ENCODE peak calls at places on chromosomes 16 and 17, in ten cellular contexts. One of them, this sample, is unnamed.

GRCh38 chr17:64779344-64780095 is 117.4 kb upstream of the SMURF2 start:
- DNase-seq in amygdala: no peak
- DNase-seq in AG08395: no peak
- DNase-seq in WTC11: peak
- DNase-seq in NCI-H2081: no peak
- DNase-seq in fibroblast of the conjunctiva: no peak
- DNase-seq in neural crest cell: no peak
- DNase-seq in skeletal muscle cell: no peak
- DNase-seq in RCC 7860: no peak
- DNase-seq in 8988T: no peak
- DNase-seq in this sample: no peak

GRCh38 chr17:760371-760770 is 8.3 kb upstream of the GEMIN4 start:
- DNase-seq in neural crest cell: no peak
- DNase-seq in AG08395: no peak
- DNase-seq in NCI-H2081: no peak
- DNase-seq in amygdala: no peak
- DNase-seq in skeletal muscle cell: no peak
- DNase-seq in 8988T: no peak
- DNase-seq in WTC11: no peak
- DNase-seq in RCC 7860: no peak
- DNase-seq in fibroblast of the conjunctiva: no peak
- DNase-seq in this sample: no peak

GRCh38 chr16:82995927-82996441 is 369.2 kb downstream of the CDH13 start:
- DNase-seq in fibroblast of the conjunctiva: peak
- DNase-seq in WTC11: no peak
- DNase-seq in RCC 7860: peak
- DNase-seq in AG08395: peak
- DNase-seq in skeletal muscle cell: peak
- DNase-seq in amygdala: no peak
- DNase-seq in NCI-H2081: peak
- DNase-seq in neural crest cell: no peak
- DNase-seq in 8988T: no peak
- DNase-seq in this sample: peak

GRCh38 chr16:88508868-88509748 is 56.0 kb downstream of the ZFPM1 start:
- DNase-seq in skeletal muscle cell: no peak
- DNase-seq in RCC 7860: no peak
- DNase-seq in NCI-H2081: no peak
- DNase-seq in WTC11: no peak
- DNase-seq in neural crest cell: no peak
- DNase-seq in amygdala: no peak
- DNase-seq in 8988T: no peak
- DNase-seq in fibroblast of the conjunctiva: no peak
- DNase-seq in AG08395: no peak
- DNase-seq in this sample: no peak

GRCh38 chr17:66348605-66349165 is 46.3 kb downstream of the PRKCA start:
- DNase-seq in fibroblast of the conjunctiva: peak
- DNase-seq in NCI-H2081: peak
- DNase-seq in AG08395: peak
- DNase-seq in neural crest cell: no peak
- DNase-seq in 8988T: no peak
- DNase-seq in amygdala: no peak
- DNase-seq in RCC 7860: peak
- DNase-seq in skeletal muscle cell: peak
- DNase-seq in WTC11: no peak
- DNase-seq in this sample: no peak

GRCh38 chr17:56977673-56978395 is at the start of gene SCPEP1:
- DNase-seq in AG08395: peak
- DNase-seq in fibroblast of the conjunctiva: peak
- DNase-seq in skeletal muscle cell: peak
- DNase-seq in WTC11: peak
- DNase-seq in RCC 7860: peak
- DNase-seq in NCI-H2081: peak
- DNase-seq in neural crest cell: peak
- DNase-seq in amygdala: peak
- DNase-seq in 8988T: peak
- DNase-seq in this sample: peak

GRCh38 chr16:80735846-80736245 is 68.6 kb downstream of the CDYL2 start:
- DNase-seq in amygdala: no peak
- DNase-seq in AG08395: no peak
- DNase-seq in neural crest cell: no peak
- DNase-seq in NCI-H2081: no peak
- DNase-seq in skeletal muscle cell: no peak
- DNase-seq in 8988T: no peak
- DNase-seq in WTC11: no peak
- DNase-seq in RCC 7860: no peak
- DNase-seq in fibroblast of the conjunctiva: no peak
- DNase-seq in this sample: no peak

GRCh38 chr17:56785396-56785795 is 48.3 kb downstream of the C17orf67 start:
- DNase-seq in 8988T: no peak
- DNase-seq in NCI-H2081: no peak
- DNase-seq in amygdala: no peak
- DNase-seq in AG08395: peak
- DNase-seq in WTC11: no peak
- DNase-seq in RCC 7860: no peak
- DNase-seq in fibroblast of the conjunctiva: no peak
- DNase-seq in neural crest cell: no peak
- DNase-seq in skeletal muscle cell: no peak
- DNase-seq in this sample: no peak

GRCh38 chr17:47957591-47958490 is at the start of gene PRR15L:
- DNase-seq in 8988T: no peak
- DNase-seq in AG08395: no peak
- DNase-seq in amygdala: no peak
- DNase-seq in WTC11: peak
- DNase-seq in fibroblast of the conjunctiva: no peak
- DNase-seq in RCC 7860: no peak
- DNase-seq in neural crest cell: no peak
- DNase-seq in NCI-H2081: peak
- DNase-seq in skeletal muscle cell: no peak
- DNase-seq in this sample: peak

GRCh38 chr16:67530013-67530939 is 1.6 kb downstream of the RIPOR1 start:
- DNase-seq in RCC 7860: peak
- DNase-seq in fibroblast of the conjunctiva: peak
- DNase-seq in amygdala: peak
- DNase-seq in NCI-H2081: peak
- DNase-seq in neural crest cell: no peak
- DNase-seq in skeletal muscle cell: peak
- DNase-seq in WTC11: peak
- DNase-seq in AG08395: peak
- DNase-seq in 8988T: peak
- DNase-seq in this sample: no peak

GRCh38 chr17:41329279-41329925 is 13.9 kb upstream of the KRTAP17-1 start:
- DNase-seq in fibroblast of the conjunctiva: no peak
- DNase-seq in 8988T: peak
- DNase-seq in skeletal muscle cell: no peak
- DNase-seq in NCI-H2081: peak
- DNase-seq in RCC 7860: peak
- DNase-seq in amygdala: no peak
- DNase-seq in WTC11: peak
- DNase-seq in neural crest cell: peak
- DNase-seq in AG08395: peak
- DNase-seq in this sample: peak

GRCh38 chr17:65694601-65695000 is 133.2 kb upstream of the AXIN2 start:
- DNase-seq in 8988T: no peak
- DNase-seq in WTC11: no peak
- DNase-seq in AG08395: no peak
- DNase-seq in amygdala: no peak
- DNase-seq in skeletal muscle cell: no peak
- DNase-seq in NCI-H2081: no peak
- DNase-seq in RCC 7860: no peak
- DNase-seq in fibroblast of the conjunctiva: no peak
- DNase-seq in neural crest cell: no peak
- DNase-seq in this sample: no peak

GRCh38 chr17:57465551-57465950 is 209.2 kb downstream of the MSI2 start:
- DNase-seq in skeletal muscle cell: no peak
- DNase-seq in NCI-H2081: no peak
- DNase-seq in fibroblast of the conjunctiva: no peak
- DNase-seq in WTC11: no peak
- DNase-seq in amygdala: no peak
- DNase-seq in RCC 7860: no peak
- DNase-seq in AG08395: no peak
- DNase-seq in 8988T: no peak
- DNase-seq in neural crest cell: no peak
- DNase-seq in this sample: no peak

GRCh38 chr16:27678955-27679354 is 129.0 kb downstream of the KATNIP start:
- DNase-seq in AG08395: no peak
- DNase-seq in neural crest cell: no peak
- DNase-seq in RCC 7860: no peak
- DNase-seq in amygdala: no peak
- DNase-seq in fibroblast of the conjunctiva: no peak
- DNase-seq in WTC11: no peak
- DNase-seq in 8988T: no peak
- DNase-seq in skeletal muscle cell: no peak
- DNase-seq in NCI-H2081: no peak
- DNase-seq in this sample: no peak

GRCh38 chr16:81701296-81701970 is 77.7 kb upstream of the PLCG2 start:
- DNase-seq in 8988T: no peak
- DNase-seq in AG08395: no peak
- DNase-seq in neural crest cell: no peak
- DNase-seq in RCC 7860: no peak
- DNase-seq in amygdala: no peak
- DNase-seq in fibroblast of the conjunctiva: no peak
- DNase-seq in skeletal muscle cell: no peak
- DNase-seq in WTC11: no peak
- DNase-seq in NCI-H2081: no peak
- DNase-seq in this sample: no peak

GRCh38 chr17:78129385-78130079 is 977 bp upstream of the TMC6 start:
- DNase-seq in AG08395: no peak
- DNase-seq in neural crest cell: no peak
- DNase-seq in amygdala: no peak
- DNase-seq in WTC11: no peak
- DNase-seq in fibroblast of the conjunctiva: no peak
- DNase-seq in NCI-H2081: no peak
- DNase-seq in 8988T: no peak
- DNase-seq in RCC 7860: no peak
- DNase-seq in skeletal muscle cell: no peak
- DNase-seq in this sample: no peak

GRCh38 chr16:12902511-12903324 is 1.3 kb downstream of the SHISA9 start:
- DNase-seq in amygdala: no peak
- DNase-seq in neural crest cell: peak
- DNase-seq in fibroblast of the conjunctiva: no peak
- DNase-seq in 8988T: no peak
- DNase-seq in RCC 7860: no peak
- DNase-seq in skeletal muscle cell: no peak
- DNase-seq in AG08395: no peak
- DNase-seq in NCI-H2081: no peak
- DNase-seq in WTC11: peak
- DNase-seq in this sample: no peak

GRCh38 chr17:76442341-76443338 is 10.3 kb downstream of the UBE2O start:
- DNase-seq in amygdala: no peak
- DNase-seq in NCI-H2081: no peak
- DNase-seq in neural crest cell: no peak
- DNase-seq in AG08395: no peak
- DNase-seq in RCC 7860: no peak
- DNase-seq in fibroblast of the conjunctiva: no peak
- DNase-seq in WTC11: no peak
- DNase-seq in skeletal muscle cell: no peak
- DNase-seq in 8988T: no peak
- DNase-seq in this sample: no peak

GRCh38 chr17:65966311-65966710 is 225.6 kb downstream of the CEP112 start:
- DNase-seq in WTC11: no peak
- DNase-seq in RCC 7860: no peak
- DNase-seq in fibroblast of the conjunctiva: peak
- DNase-seq in NCI-H2081: no peak
- DNase-seq in neural crest cell: no peak
- DNase-seq in 8988T: no peak
- DNase-seq in AG08395: no peak
- DNase-seq in skeletal muscle cell: no peak
- DNase-seq in amygdala: no peak
- DNase-seq in this sample: no peak

GRCh38 chr16:87956771-87957279 is 5.6 kb downstream of the BANP start:
- DNase-seq in RCC 7860: no peak
- DNase-seq in WTC11: no peak
- DNase-seq in AG08395: no peak
- DNase-seq in 8988T: no peak
- DNase-seq in fibroblast of the conjunctiva: peak
- DNase-seq in neural crest cell: peak
- DNase-seq in amygdala: no peak
- DNase-seq in NCI-H2081: no peak
- DNase-seq in skeletal muscle cell: no peak
- DNase-seq in this sample: no peak

GRCh38 chr16:2980227-2981176 is at the start of gene PKMYT1:
- DNase-seq in fibroblast of the conjunctiva: peak
- DNase-seq in NCI-H2081: peak
- DNase-seq in skeletal muscle cell: peak
- DNase-seq in RCC 7860: peak
- DNase-seq in amygdala: peak
- DNase-seq in WTC11: peak
- DNase-seq in AG08395: peak
- DNase-seq in neural crest cell: peak
- DNase-seq in 8988T: peak
- DNase-seq in this sample: peak

GRCh38 chr17:66746736-66747135 is 88.2 kb upstream of the CACNG5 start:
- DNase-seq in 8988T: no peak
- DNase-seq in neural crest cell: no peak
- DNase-seq in fibroblast of the conjunctiva: no peak
- DNase-seq in WTC11: no peak
- DNase-seq in skeletal muscle cell: no peak
- DNase-seq in NCI-H2081: no peak
- DNase-seq in amygdala: no peak
- DNase-seq in RCC 7860: no peak
- DNase-seq in AG08395: no peak
- DNase-seq in this sample: no peak

GRCh38 chr17:17750881-17751280 is 69.6 kb downstream of the RAI1 start:
- DNase-seq in WTC11: no peak
- DNase-seq in AG08395: no peak
- DNase-seq in skeletal muscle cell: no peak
- DNase-seq in fibroblast of the conjunctiva: no peak
- DNase-seq in NCI-H2081: no peak
- DNase-seq in RCC 7860: no peak
- DNase-seq in 8988T: no peak
- DNase-seq in amygdala: no peak
- DNase-seq in neural crest cell: no peak
- DNase-seq in this sample: no peak

GRCh38 chr17:17971431-17972125 is 622 bp downstream of the TOM1L2 start:
- DNase-seq in neural crest cell: no peak
- DNase-seq in WTC11: no peak
- DNase-seq in skeletal muscle cell: no peak
- DNase-seq in NCI-H2081: no peak
- DNase-seq in 8988T: no peak
- DNase-seq in amygdala: no peak
- DNase-seq in fibroblast of the conjunctiva: no peak
- DNase-seq in AG08395: no peak
- DNase-seq in RCC 7860: no peak
- DNase-seq in this sample: no peak

GRCh38 chr16:53080345-53081031 is 25.7 kb downstream of the CHD9 start:
- DNase-seq in amygdala: peak
- DNase-seq in fibroblast of the conjunctiva: peak
- DNase-seq in RCC 7860: no peak
- DNase-seq in AG08395: peak
- DNase-seq in 8988T: no peak
- DNase-seq in WTC11: no peak
- DNase-seq in NCI-H2081: no peak
- DNase-seq in skeletal muscle cell: peak
- DNase-seq in neural crest cell: no peak
- DNase-seq in this sample: no peak

This sample was measured in NCI-H2029 treated with DMSO at 0.1 percent for 48 hours.